ENCODE peak calls at places on chromosomes 2 and 18, in four cellular contexts. N is IMR-90, K is mesenchymal stem cell, H is trophoblast cell. R is an unnamed sample.

GRCh38 chr2:170090229-170090628 is 87.7 kb upstream of the MYO3B start:
- DNase-seq in N (no peak), K (no peak), H (no peak), R (no peak)

GRCh38 chr2:9799729-9800632 is 43.3 kb upstream of the TAF1B start:
- DNase-seq in H (peak; percentile 98), K (peak; percentile 82), N (peak; percentile 69), R (peak; percentile 94)

GRCh38 chr18:57775937-57776336 is 27.2 kb downstream of the ATP8B1 start:
- DNase-seq in N (peak; percentile 53), H (no peak), K (no peak), R (no peak)

GRCh38 chr2:219020604-219021365 is 20.5 kb downstream of the CFAP65 start:
- DNase-seq in H (no peak), N (no peak), K (no peak), R (no peak)

GRCh38 chr2:135839713-135840112 is 2.7 kb upstream of the LCT start:
- DNase-seq in K (peak; percentile 30), N (peak; percentile 86), H (peak; percentile 16), R (no peak)

GRCh38 chr2:20542761-20543578 is 96.1 kb downstream of the RHOB start:
- DNase-seq in K (no peak), N (no peak), H (no peak), R (no peak)

GRCh38 chr2:219570924-219571310 is 422 bp downstream of the OBSL1 start:
- DNase-seq in H (peak; percentile 20), K (no peak), N (peak; percentile 12), R (no peak)

GRCh38 chr2:8985561-8986326 is 17.7 kb downstream of the MBOAT2 start:
- DNase-seq in N (peak; percentile 41), K (peak; percentile 36), H (no peak), R (no peak)

GRCh38 chr2:143420313-143420712 is 291.1 kb downstream of the ARHGAP15 start:
- DNase-seq in N (no peak), K (no peak), H (no peak), R (no peak)

GRCh38 chr2:190889175-190889943 is 8.7 kb downstream of the GLS start:
- DNase-seq in K (no peak), H (no peak), N (no peak), R (no peak)

GRCh38 chr18:46333371-46334199 is 229.4 kb downstream of the HAUS1 start:
- DNase-seq in N (no peak), K (peak; percentile 10), H (peak; percentile 28), R (no peak)

GRCh38 chr2:230307485-230307884 is 19.5 kb upstream of the SP140L start:
- DNase-seq in K (no peak), N (no peak), H (no peak), R (no peak)

GRCh38 chr2:230306474-230306873 is 20.5 kb upstream of the SP140L start:
- DNase-seq in N (no peak), H (no peak), K (no peak), R (no peak)

GRCh38 chr2:230308402-230309000 is 18.5 kb upstream of the SP140L start:
- DNase-seq in K (no peak), H (no peak), N (no peak), R (no peak)

DNA sequence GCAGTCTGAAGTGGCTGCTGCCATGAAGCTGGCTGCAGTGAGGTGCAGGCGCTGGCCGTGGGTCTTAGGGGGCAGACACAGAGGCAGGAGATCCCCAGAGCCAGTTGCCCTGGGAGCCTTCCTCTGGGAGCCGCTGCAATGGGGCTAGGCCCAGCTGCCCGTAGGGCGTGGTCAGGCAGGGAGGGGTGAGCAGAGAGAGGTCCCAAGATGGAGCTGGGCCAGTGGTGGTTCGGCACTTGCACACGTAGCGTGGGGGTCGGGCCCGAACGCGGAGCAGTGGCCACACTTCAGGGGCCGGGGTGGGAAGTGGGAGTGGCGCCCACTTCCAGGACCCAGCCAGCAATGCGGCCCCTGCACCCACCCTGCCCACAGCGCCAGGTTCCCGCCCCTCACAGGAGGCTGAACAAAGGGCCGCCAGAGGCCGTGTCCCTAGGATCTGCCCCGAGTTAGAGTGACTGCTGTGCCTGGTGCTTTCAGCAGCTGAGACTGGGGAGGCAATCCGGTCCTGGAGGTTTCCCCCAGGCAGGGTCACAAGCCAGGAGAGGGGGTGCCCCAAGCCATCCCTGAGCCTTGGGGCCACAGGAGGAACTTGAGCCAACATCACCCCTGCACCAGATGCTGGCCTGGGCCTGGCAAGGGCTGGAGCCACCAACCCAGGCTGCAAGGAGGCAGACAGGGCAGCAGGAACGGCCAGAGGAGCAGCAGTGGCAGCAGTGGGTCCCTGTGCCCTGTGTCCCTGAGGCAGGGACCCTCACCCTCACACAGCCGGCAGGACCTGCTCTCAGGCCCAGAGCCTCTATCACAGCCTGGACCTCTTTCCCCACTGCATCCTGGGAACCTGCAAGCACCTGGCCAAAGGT is 21.3 kb upstream of the SP140L start:
- DNase-seq in H (no peak), K (no peak), N (no peak), R (no peak)
- H4K8ac ChIP-seq in H (no peak overlapping the region), K (no peak overlapping the region), N (no peak overlapping the region), R (no peak overlapping the region)

DNA sequence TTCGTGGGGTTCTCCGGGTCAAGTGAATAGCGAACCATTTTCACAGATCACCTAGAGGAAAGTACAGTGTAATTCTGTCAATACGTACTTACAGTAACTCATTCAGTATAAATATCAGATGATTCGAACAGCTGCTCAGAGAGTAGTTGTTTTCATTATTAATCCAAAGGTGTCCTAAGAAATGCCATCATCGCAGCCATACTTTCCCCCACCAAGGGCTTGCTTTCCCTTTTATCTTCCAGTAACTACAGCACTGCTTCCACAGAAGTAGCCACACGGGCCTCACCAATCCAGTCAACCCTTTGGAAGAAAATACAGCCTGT is 4.5 kb upstream of the C18orf32 start:
- DNase-seq in N (no peak), K (no peak), H (no peak), R (no peak)
- H4K8ac ChIP-seq in N (peak overlapping the region; percentile 74), K (peak overlapping the region; percentile 97), H (no peak overlapping the region), R (peak overlapping the region; percentile 96)

GRCh38 chr2:156626931-156627330 is 190.8 kb downstream of the GPD2 start:
- DNase-seq in K (no peak), H (no peak), N (no peak), R (no peak)
- H4K8ac ChIP-seq in K (no peak overlapping the region), H (no peak overlapping the region), N (no peak overlapping the region), R (no peak overlapping the region)

GRCh38 chr2:231621051-231621879 is 28.6 kb downstream of the TEX44 start:
- DNase-seq in N (no peak), K (peak; percentile 71), H (peak; percentile 90), R (peak; percentile 80)
- H4K8ac ChIP-seq in N (no peak overlapping the region), K (peak overlapping the region; percentile 91), H (peak overlapping the region; percentile 93), R (no peak overlapping the region)

GRCh38 chr2:99141110-99142108 is at the start of gene C2orf15:
- DNase-seq in N (peak; percentile 74), H (peak; percentile 91), K (peak; percentile 88), R (peak; percentile 94)
- H4K8ac ChIP-seq in N (peak within 1 kb of the TSS; percentile 13), H (peak within 1 kb of the TSS; percentile 89), K (peak within 1 kb of the TSS; percentile 77), R (no peak within 1 kb of the TSS)